ENCODE peak calls at places on chromosomes 7 and 10, in six cellular contexts. N, J, G, A, C and Y are unnamed samples.

GRCh38 chr10:1169981-1170866 is 114.0 kb downstream of the WDR37 start:
- DNase-seq in N (no peak), J (no peak), G (no peak), A (no peak), C (no peak), Y (no peak)

GRCh38 chr7:7491044-7491443 is 44.6 kb downstream of the COL28A1 start:
- DNase-seq in N (peak), J (no peak), G (no peak), A (no peak), C (no peak), Y (no peak)

GRCh38 chr7:91718071-91718470 is 162.4 kb downstream of the MTERF1 start:
- DNase-seq in N (no peak), J (no peak), G (no peak), A (no peak), C (no peak), Y (no peak)

GRCh38 chr10:10850227-10850626 is 167.4 kb upstream of the CELF2 start:
- DNase-seq in N (no peak), J (no peak), G (no peak), A (no peak), C (no peak), Y (no peak)

GRCh38 chr7:69624842-69625637 is 26.8 kb downstream of the AUTS2 start:
- DNase-seq in N (no peak), J (no peak), G (no peak), A (no peak), C (no peak), Y (no peak)

GRCh38 chr10:73588656-73589055 is 2.5 kb downstream of the USP54 start:
- DNase-seq in N (no peak), J (peak), G (no peak), A (no peak), C (peak), Y (no peak)

GRCh38 chr7:75565129-75565528 is 73.0 kb downstream of the SPDYE5 start:
- DNase-seq in N (peak), J (peak), G (peak), A (no peak), C (no peak), Y (no peak)

GRCh38 chr10:116138897-116139296 is 134.1 kb downstream of the GFRA1 start:
- DNase-seq in N (no peak), J (no peak), G (no peak), A (no peak), C (no peak), Y (no peak)

GRCh38 chr7:18064242-18064838 is 36.7 kb upstream of the PRPS1L1 start:
- DNase-seq in N (peak), J (peak), G (no peak), A (no peak), C (peak), Y (no peak)

GRCh38 chr10:118041316-118041715 is 5.4 kb downstream of the RAB11FIP2 start:
- DNase-seq in N (peak), J (no peak), G (no peak), A (no peak), C (no peak), Y (no peak)

GRCh38 chr7:38539477-38540081 is 91.6 kb downstream of the AMPH start:
- DNase-seq in N (no peak), J (no peak), G (no peak), A (no peak), C (no peak), Y (no peak)

GRCh38 chr10:132881186-132881920 is 61.0 kb downstream of the CFAP46 start:
- DNase-seq in N (no peak), J (no peak), G (no peak), A (no peak), C (no peak), Y (no peak)

GRCh38 chr10:119333146-119333792 is 125.9 kb downstream of the GRK5 start:
- DNase-seq in N (peak), J (no peak), G (no peak), A (no peak), C (no peak), Y (no peak)

GRCh38 chr7:128322040-128322643 is 21.6 kb downstream of the RBM28 start:
- DNase-seq in N (peak), J (peak), G (no peak), A (no peak), C (peak), Y (no peak)

GRCh38 chr7:81333004-81333403 is 414.2 kb upstream of the SEMA3C start:
- DNase-seq in N (peak), J (no peak), G (no peak), A (no peak), C (no peak), Y (no peak)

GRCh38 chr7:8254667-8255066 is 7.3 kb downstream of the ICA1 start:
- DNase-seq in N (no peak), J (no peak), G (peak), A (no peak), C (no peak), Y (no peak)

GRCh38 chr10:43250625-43250924 is 16.3 kb downstream of the RASGEF1A start:
- DNase-seq in N (no peak), J (no peak), G (no peak), A (no peak), C (no peak), Y (no peak)

GRCh38 chr10:86077271-86077670 is 289.3 kb downstream of the GRID1 start:
- DNase-seq in N (no peak), J (no peak), G (peak), A (no peak), C (no peak), Y (no peak)

GRCh38 chr10:75858357-75858756 is 426.9 kb downstream of the LRMDA start:
- DNase-seq in N (no peak), J (no peak), G (no peak), A (no peak), C (no peak), Y (no peak)

GRCh38 chr7:155338632-155339320 is 41.1 kb downstream of the INSIG1 start:
- DNase-seq in N (no peak), J (no peak), G (no peak), A (no peak), C (no peak), Y (no peak)

GRCh38 chr10:58486821-58487220 is 25.9 kb upstream of the BICC1 start:
- DNase-seq in N (no peak), J (no peak), G (no peak), A (no peak), C (no peak), Y (no peak)

GRCh38 chr7:139539231-139539630 is 15.7 kb downstream of the CLEC2L start:
- DNase-seq in N (no peak), J (no peak), G (no peak), A (no peak), C (no peak), Y (no peak)

GRCh38 chr7:25495905-25496304 is 267.6 kb upstream of the NPVF start:
- DNase-seq in N (no peak), J (no peak), G (no peak), A (no peak), C (no peak), Y (no peak)

GRCh38 chr7:90425376-90425775 is 22.1 kb downstream of the CLDN12 start:
- DNase-seq in N (no peak), J (no peak), G (no peak), A (no peak), C (no peak), Y (no peak)

GRCh38 chr7:105743351-105743812 is 133.0 kb downstream of the ATXN7L1 start:
- DNase-seq in N (no peak), J (no peak), G (no peak), A (no peak), C (no peak), Y (no peak)

GRCh38 chr7:101940830-101941229 is 123.4 kb downstream of the CUX1 start:
- DNase-seq in N (no peak), J (peak), G (peak), A (peak), C (no peak), Y (no peak)

GRCh38 chr10:86706401-86706841 is 38.1 kb downstream of the LDB3 start:
- DNase-seq in N (no peak), J (no peak), G (no peak), A (no peak), C (no peak), Y (no peak)

GRCh38 chr7:114087674-114088539 is 169.1 kb upstream of the PPP1R3A start:
- DNase-seq in N (no peak), J (peak), G (no peak), A (no peak), C (no peak), Y (no peak)

GRCh38 chr10:114346176-114347031 is 57.9 kb downstream of the AFAP1L2 start:
- DNase-seq in N (no peak), J (no peak), G (no peak), A (peak), C (no peak), Y (no peak)

GRCh38 chr7:101164071-101164840 is 1.1 kb downstream of the VGF start:
- DNase-seq in N (no peak), J (peak), G (peak), A (no peak), C (no peak), Y (no peak)

GRCh38 chr7:108497082-108497725 is 28.7 kb downstream of the PNPLA8 start:
- DNase-seq in N (peak), J (peak), G (peak), A (no peak), C (peak), Y (no peak)

GRCh38 chr7:65722361-65722792 is 150.5 kb upstream of the VKORC1L1 start:
- DNase-seq in N (no peak), J (peak), G (peak), A (peak), C (peak), Y (no peak)

GRCh38 chr7:45885264-45885882 is 2.9 kb upstream of the IGFBP1 start:
- DNase-seq in N (no peak), J (no peak), G (no peak), A (no peak), C (peak), Y (no peak)

GRCh38 chr7:73519867-73520672 is 2.0 kb downstream of the BAZ1B start:
- DNase-seq in N (no peak), J (no peak), G (no peak), A (no peak), C (peak), Y (no peak)

GRCh38 chr10:6518791-6519430 is 61.2 kb downstream of the PRKCQ start:
- DNase-seq in N (no peak), J (no peak), G (no peak), A (no peak), C (no peak), Y (no peak)

GRCh38 chr7:22842383-22842903 is 19.8 kb upstream of the TOMM7 start:
- DNase-seq in N (no peak), J (no peak), G (no peak), A (no peak), C (no peak), Y (no peak)

DNA sequence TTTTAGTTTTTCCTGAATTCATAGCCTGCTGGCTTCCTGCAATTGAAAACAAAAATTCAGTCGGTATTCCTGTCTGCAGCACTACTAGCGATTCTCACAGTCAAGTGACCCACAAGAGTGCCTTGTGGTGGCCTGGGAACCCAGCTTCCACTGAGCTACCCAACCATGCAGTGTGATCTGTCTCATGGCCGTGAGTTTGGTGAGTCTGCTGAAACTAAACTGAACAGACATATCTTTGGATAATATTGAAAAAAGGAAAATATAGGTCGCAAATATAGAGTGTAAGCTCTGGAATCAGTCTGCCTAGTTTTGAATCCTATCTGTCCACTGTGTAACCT is 18.1 kb downstream of the ZNF786 start:
- DNase-seq in N (no peak), J (no peak), G (no peak), A (no peak), C (no peak), Y (no peak)
- H3K4me3 ChIP-seq in N (no peak), J (no peak), G (no peak), A (no peak), C (no peak), Y (no peak)

GRCh38 chr10:128286413-128287097 is 160.3 kb upstream of the MKI67 start:
- DNase-seq in N (no peak), J (peak), G (no peak), A (no peak), C (no peak), Y (no peak)

GRCh38 chr10:128287921-128288320 is 161.7 kb upstream of the MKI67 start:
- DNase-seq in N (no peak), J (no peak), G (no peak), A (no peak), C (no peak), Y (no peak)

GRCh38 chr10:128281343-128281742 is 155.1 kb upstream of the MKI67 start:
- DNase-seq in N (no peak), J (no peak), G (no peak), A (no peak), C (no peak), Y (no peak)

DNA sequence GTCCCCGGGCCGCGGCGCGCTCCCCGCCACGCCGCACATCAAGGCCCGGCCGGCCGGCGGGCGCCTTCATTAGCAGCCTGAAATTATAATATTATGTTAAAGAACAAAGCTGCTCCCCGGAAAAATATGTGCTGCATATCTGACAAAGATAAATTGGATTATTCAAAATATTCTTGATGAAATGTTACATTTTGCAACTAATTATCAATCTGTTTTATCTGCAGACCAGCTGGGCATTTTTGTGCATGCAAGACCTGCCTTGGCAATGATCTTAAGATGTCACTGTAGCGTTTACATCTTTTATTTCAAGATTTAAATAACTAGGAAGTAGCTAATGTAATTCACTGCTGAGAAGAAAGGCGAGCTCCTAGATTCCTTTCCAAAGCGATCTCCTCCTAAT is 160.9 kb upstream of the MKI67 start:
- DNase-seq in N (no peak), J (no peak), G (no peak), A (no peak), C (no peak), Y (no peak)
- H3K4me3 ChIP-seq in N (no peak), J (no peak), G (no peak), A (no peak), C (no peak), Y (no peak)

DNA sequence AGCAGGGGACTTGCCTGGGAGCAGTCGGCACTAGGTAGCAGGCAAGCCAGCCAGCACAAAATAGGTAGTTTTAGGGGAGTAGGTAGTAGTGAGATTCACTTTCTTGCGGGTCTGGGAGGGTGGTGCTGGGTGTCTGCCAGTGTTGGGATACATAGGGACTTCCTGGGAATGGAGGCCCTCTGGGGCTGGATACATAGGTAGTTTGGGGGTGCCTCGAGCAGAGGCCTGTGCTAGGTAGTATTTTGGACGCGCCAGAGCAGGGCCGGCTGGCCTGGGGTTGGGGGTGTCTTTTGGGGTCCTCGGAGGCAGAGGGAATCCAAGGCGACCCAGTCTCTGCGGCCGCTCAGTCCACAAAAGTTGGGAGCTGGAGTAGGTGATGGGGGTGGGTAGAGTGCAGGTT is 2.0 kb upstream of the HOXA3 start:
- DNase-seq in N (no peak), J (no peak), G (peak), A (no peak), C (no peak), Y (no peak)
- H3K4me3 ChIP-seq in N (no peak), J (no peak), G (peak), A (no peak), C (no peak), Y (no peak)

GRCh38 chr10:7788640-7789335 is 811 bp downstream of the ATP5F1C start:
- DNase-seq in N (no peak), J (peak), G (no peak), A (no peak), C (peak), Y (no peak)

GRCh38 chr10:7787857-7788639 is at the start of the genes ATP5F1C and KIN:
- DNase-seq in N (peak), J (peak), G (peak), A (peak), C (peak), Y (peak)

GRCh38 chr10:7787150-7787856 is 490 bp downstream of the KIN start:
- DNase-seq in N (no peak), J (peak), G (no peak), A (no peak), C (no peak), Y (no peak)

GRCh38 chr10:7792541-7792940 is 4.6 kb downstream of the ATP5F1C start:
- DNase-seq in N (no peak), J (no peak), G (no peak), A (no peak), C (peak), Y (no peak)

GRCh38 chr10:7789390-7789789 is 1.4 kb downstream of the ATP5F1C start:
- DNase-seq in N (peak), J (no peak), G (no peak), A (no peak), C (peak), Y (no peak)
- H3K4me3 ChIP-seq in N (peak), J (peak), G (peak), A (peak), C (peak), Y (peak)

GRCh38 chr10:103450201-103450695 is 1.9 kb downstream of the CALHM2 start:
- DNase-seq in N (no peak), J (no peak), G (no peak), A (no peak), C (no peak), Y (no peak)
- H3K4me3 ChIP-seq in N (no peak), J (no peak), G (peak), A (peak), C (no peak), Y (peak)